ENCODE peak calls at places on chromosomes 3 and 15, in five cellular contexts. U, W, J, K and X are unnamed samples. For H3K9me2, the result is how much of the 10 kb centered on the place peaks cover.

GRCh38 chr15:77659350-77660321 is 26.9 kb upstream of the LINGO1 start:
- DNase-seq in U (peak), W (peak), K (peak), J (peak), X (no peak)

GRCh38 chr3:55639886-55640765 is 153.0 kb upstream of the WNT5A start:
- DNase-seq in K (no peak), W (no peak), J (no peak), U (no peak), X (no peak)

GRCh38 chr3:264394-265156 is 68.0 kb downstream of the CHL1 start:
- DNase-seq in J (no peak), U (no peak), K (peak), W (peak), X (no peak)

GRCh38 chr3:44516230-44516629 is 38.8 kb upstream of the ZNF445 start:
- DNase-seq in W (no peak), U (no peak), K (no peak), J (peak), X (no peak)

GRCh38 chr3:51384145-51384729 is 854 bp upstream of the MANF start:
- DNase-seq in U (peak), K (peak), W (peak), J (peak), X (no peak)

GRCh38 chr3:71859128-71859519 is 74.2 kb upstream of the PROK2 start:
- DNase-seq in K (peak), W (peak), U (peak), J (peak), X (no peak)

GRCh38 chr15:100255644-100256043 is 86.1 kb downstream of the ADAMTS17 start:
- DNase-seq in K (no peak), J (no peak), W (no peak), U (no peak), X (no peak)

GRCh38 chr15:55277116-55277564 is 12.5 kb downstream of the RAB27A start:
- DNase-seq in J (no peak), W (no peak), K (no peak), U (no peak), X (no peak)

DNA sequence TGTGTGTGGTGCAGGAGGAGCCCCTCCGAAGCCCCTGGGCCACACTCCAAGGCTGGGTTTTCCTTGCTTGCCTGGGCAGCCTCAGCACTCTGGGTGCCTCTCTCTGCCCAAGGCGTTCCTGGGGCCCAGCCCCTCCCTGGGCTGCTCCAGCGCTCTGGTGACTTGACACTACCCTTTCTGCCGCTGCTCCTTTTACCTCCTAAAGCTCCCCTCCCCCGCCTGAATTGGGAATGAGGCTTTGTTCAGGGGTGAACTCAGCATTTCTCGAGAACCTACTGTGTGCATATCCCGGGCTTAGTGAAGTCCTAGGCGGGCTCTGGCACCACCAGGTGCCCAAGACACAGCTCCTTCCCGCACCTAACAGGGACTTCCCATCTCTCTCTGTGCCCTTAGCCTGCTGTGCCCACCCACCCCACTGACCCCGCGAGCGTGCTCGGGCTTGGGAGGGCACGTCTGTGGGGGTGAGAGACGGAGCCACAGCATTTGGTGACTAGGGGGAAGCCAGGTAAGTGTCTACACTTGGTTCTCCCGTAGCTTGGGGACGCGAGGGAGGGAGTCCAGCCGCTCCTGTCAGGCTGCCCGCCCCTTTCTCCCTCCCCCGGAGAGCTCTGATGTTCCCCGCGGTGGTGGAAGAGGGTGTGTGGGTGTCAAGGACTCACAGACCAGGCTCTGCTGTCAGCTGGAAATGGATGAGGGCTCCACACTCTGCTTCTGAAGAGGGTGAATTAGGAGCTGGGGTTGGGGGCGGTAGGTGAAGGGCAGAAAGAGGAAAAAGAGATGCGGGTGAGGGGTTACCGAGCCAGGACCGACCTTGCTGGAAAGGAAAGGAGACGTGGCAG is 1.1 kb upstream of the BAHD1 start:
- DNase-seq in U (peak), J (peak), W (peak), K (peak), X (peak)
- H2AFZ ChIP-seq in U (peak), J (peak), W (peak), K (peak), X (peak)

GRCh38 chr3:127666684-127667083 is 6.1 kb upstream of the ABTB1 start:
- DNase-seq in W (no peak), J (no peak), K (no peak), U (no peak), X (no peak)

GRCh38 chr3:127668906-127669305 is 3.8 kb upstream of the ABTB1 start:
- DNase-seq in W (no peak), U (no peak), J (no peak), K (no peak), X (no peak)

GRCh38 chr3:127662051-127662469 is 10.7 kb upstream of the ABTB1 start:
- DNase-seq in J (no peak), W (no peak), U (no peak), K (no peak), X (no peak)

GRCh38 chr3:127667119-127667681 is 5.6 kb upstream of the ABTB1 start:
- DNase-seq in U (no peak), J (no peak), W (no peak), K (no peak), X (no peak)

DNA sequence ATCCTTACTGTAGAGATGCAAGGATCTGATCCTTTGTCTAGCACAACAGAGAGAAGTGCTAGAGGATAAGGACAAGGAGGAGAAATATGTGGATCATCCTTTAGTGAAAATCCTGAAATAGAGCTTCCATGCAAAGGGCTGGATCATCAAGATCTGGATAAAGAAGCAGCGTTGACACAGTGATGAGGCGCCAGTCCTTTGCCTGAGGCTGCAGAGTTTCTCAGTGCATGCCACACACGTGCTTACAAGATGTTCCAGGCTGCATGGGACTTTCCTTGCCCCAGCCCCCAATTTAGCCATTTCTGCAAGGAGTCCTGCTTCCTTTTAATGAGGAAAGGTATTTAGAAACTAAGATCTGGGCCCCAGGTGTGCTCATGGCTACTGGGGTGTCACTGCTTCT is 7.2 kb upstream of the ABTB1 start:
- DNase-seq in W (no peak), J (no peak), K (peak), U (no peak), X (no peak)
- H3K9me2 ChIP-seq in W (under half), J (under half), K (under half), U (under half), X (under half)

DNA sequence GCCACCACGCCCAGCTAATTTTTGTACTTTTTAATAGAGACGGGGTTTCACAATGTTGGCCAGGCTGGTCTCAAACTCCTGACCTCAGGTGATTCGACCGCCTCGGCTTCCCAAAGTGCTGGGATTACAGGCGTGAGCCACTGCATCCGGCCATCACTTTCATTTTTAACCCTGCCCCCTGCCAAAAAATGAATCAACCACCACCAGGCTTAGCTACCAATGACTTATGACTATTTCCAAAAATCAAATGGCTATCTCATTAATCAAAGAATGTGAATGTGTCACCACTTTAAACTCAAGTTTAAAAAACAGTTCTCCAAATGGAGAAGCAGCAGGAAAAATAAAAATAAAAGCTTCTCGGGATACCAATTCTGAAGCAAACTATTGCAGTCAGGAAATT is 20.2 kb downstream of the CEP152 start:
- DNase-seq in W (no peak), K (peak), J (no peak), U (no peak), X (no peak)
- H3K4me3 ChIP-seq in W (no peak), K (peak), J (no peak), U (no peak), X (no peak)

GRCh38 chr3:10647376-10647775 is 142.0 kb upstream of the ATP2B2 start:
- DNase-seq in U (no peak), J (no peak), K (no peak), W (no peak), X (no peak)

GRCh38 chr3:10648181-10648580 is 142.8 kb upstream of the ATP2B2 start:
- DNase-seq in K (no peak), J (no peak), W (no peak), U (no peak), X (no peak)

GRCh38 chr3:10644189-10644588 is 138.8 kb upstream of the ATP2B2 start:
- DNase-seq in K (no peak), W (no peak), J (no peak), U (no peak), X (no peak)

GRCh38 chr3:10646531-10647335 is 141.3 kb upstream of the ATP2B2 start:
- DNase-seq in J (no peak), K (no peak), U (no peak), W (no peak), X (no peak)

DNA sequence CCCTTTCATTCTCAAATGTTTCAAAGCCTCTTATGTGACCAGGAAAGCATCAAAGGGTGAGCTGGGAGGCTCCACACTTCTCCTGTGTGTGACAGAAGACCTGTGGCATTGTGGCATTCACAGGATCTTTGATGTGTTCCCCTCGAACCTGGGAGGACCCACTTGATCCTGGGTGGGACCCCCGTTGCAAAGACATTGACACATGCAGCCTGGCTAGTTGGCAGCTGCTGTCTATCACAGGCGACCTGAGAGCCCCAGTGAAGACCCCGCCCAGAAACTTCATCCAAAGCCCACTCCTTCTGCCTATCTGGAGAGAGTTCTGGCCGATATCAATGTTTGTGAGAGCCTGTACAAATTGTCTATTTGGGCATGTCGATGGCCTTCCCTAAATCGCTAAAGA is 140.4 kb upstream of the ATP2B2 start:
- DNase-seq in J (no peak), U (no peak), K (no peak), W (no peak), X (no peak)
- H2AFZ ChIP-seq in J (no peak), U (no peak), K (no peak), W (no peak), X (no peak)

DNA sequence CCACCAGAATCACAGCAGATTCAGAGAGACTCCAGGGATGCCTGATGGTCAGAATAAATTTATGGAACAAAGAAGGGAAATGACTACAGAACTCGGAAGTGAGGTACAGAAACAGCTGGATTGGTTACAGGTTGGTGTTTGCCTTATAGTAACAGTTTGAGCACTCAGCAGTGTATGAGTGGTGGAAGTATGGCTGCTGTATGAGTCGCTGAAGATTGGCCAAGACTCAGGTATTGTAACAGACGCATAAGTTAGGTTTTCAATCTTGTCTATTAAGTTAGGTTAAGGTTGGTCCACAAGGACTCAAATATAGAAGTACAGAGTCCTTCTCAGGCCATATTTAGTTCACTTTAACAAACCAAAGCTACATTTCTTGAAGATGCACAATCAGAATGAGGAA is 33.1 kb downstream of the ATP13A5 start:
- DNase-seq in J (no peak), K (no peak), W (no peak), U (no peak), X (no peak)
- H3K9me2 ChIP-seq in J (under half), K (under half), W (under half), U (under half), X (under half)